ENCODE peak calls at places on chromosome 13, in nine cellular contexts. One of them, this sample, is unnamed.

GRCh38 chr13:24505256-24505655 is 7.3 kb downstream of the PARP4 start:
- DNase-seq in substantia nigra: no peak
- DNase-seq in Peyer's patch: no peak
- DNase-seq in dorsolateral prefrontal cortex: no peak
- DNase-seq in HCT116: no peak
- DNase-seq in effector memory CD4-positive, alpha-beta T cell: no peak
- DNase-seq in lower lobe of right lung: no peak
- DNase-seq in endothelial cell of umbilical vein: peak
- DNase-seq in adrenal gland: no peak
- DNase-seq in this sample: no peak

GRCh38 chr13:73107459-73107858 is 48.7 kb downstream of the KLF5 start:
- DNase-seq in substantia nigra: no peak
- DNase-seq in Peyer's patch: no peak
- DNase-seq in dorsolateral prefrontal cortex: no peak
- DNase-seq in HCT116: no peak
- DNase-seq in effector memory CD4-positive, alpha-beta T cell: no peak
- DNase-seq in lower lobe of right lung: no peak
- DNase-seq in endothelial cell of umbilical vein: no peak
- DNase-seq in adrenal gland: no peak
- DNase-seq in this sample: no peak

GRCh38 chr13:37868691-37869505 is 674 bp downstream of the TRPC4 start:
- DNase-seq in substantia nigra: no peak
- DNase-seq in Peyer's patch: no peak
- DNase-seq in dorsolateral prefrontal cortex: no peak
- DNase-seq in HCT116: no peak
- DNase-seq in effector memory CD4-positive, alpha-beta T cell: no peak
- DNase-seq in lower lobe of right lung: no peak
- DNase-seq in endothelial cell of umbilical vein: peak
- DNase-seq in adrenal gland: no peak
- DNase-seq in this sample: no peak

GRCh38 chr13:94178625-94179244 is 300.7 kb downstream of the DCT start:
- DNase-seq in substantia nigra: no peak
- DNase-seq in Peyer's patch: no peak
- DNase-seq in dorsolateral prefrontal cortex: no peak
- DNase-seq in HCT116: no peak
- DNase-seq in effector memory CD4-positive, alpha-beta T cell: no peak
- DNase-seq in lower lobe of right lung: no peak
- DNase-seq in endothelial cell of umbilical vein: no peak
- DNase-seq in adrenal gland: no peak
- DNase-seq in this sample: no peak

GRCh38 chr13:99256709-99257108 is 1.5 kb downstream of the GPR18 start:
- DNase-seq in substantia nigra: no peak
- DNase-seq in Peyer's patch: no peak
- DNase-seq in dorsolateral prefrontal cortex: no peak
- DNase-seq in HCT116: no peak
- DNase-seq in effector memory CD4-positive, alpha-beta T cell: no peak
- DNase-seq in lower lobe of right lung: no peak
- DNase-seq in endothelial cell of umbilical vein: no peak
- DNase-seq in adrenal gland: no peak
- DNase-seq in this sample: no peak

GRCh38 chr13:57624565-57625435 is 6.7 kb upstream of the PCDH17 start:
- DNase-seq in substantia nigra: no peak
- DNase-seq in Peyer's patch: no peak
- DNase-seq in dorsolateral prefrontal cortex: no peak
- DNase-seq in HCT116: no peak
- DNase-seq in effector memory CD4-positive, alpha-beta T cell: no peak
- DNase-seq in lower lobe of right lung: no peak
- DNase-seq in endothelial cell of umbilical vein: peak
- DNase-seq in adrenal gland: peak
- DNase-seq in this sample: no peak

GRCh38 chr13:41931337-41931736 is 29.6 kb downstream of the VWA8 start:
- DNase-seq in substantia nigra: no peak
- DNase-seq in Peyer's patch: no peak
- DNase-seq in dorsolateral prefrontal cortex: no peak
- DNase-seq in HCT116: no peak
- DNase-seq in effector memory CD4-positive, alpha-beta T cell: no peak
- DNase-seq in lower lobe of right lung: no peak
- DNase-seq in endothelial cell of umbilical vein: no peak
- DNase-seq in adrenal gland: no peak
- DNase-seq in this sample: no peak

GRCh38 chr13:30791354-30791921 is 56.1 kb downstream of the ALOX5AP start:
- DNase-seq in substantia nigra: no peak
- DNase-seq in Peyer's patch: no peak
- DNase-seq in dorsolateral prefrontal cortex: no peak
- DNase-seq in HCT116: no peak
- DNase-seq in effector memory CD4-positive, alpha-beta T cell: no peak
- DNase-seq in lower lobe of right lung: no peak
- DNase-seq in endothelial cell of umbilical vein: no peak
- DNase-seq in adrenal gland: no peak
- DNase-seq in this sample: no peak

GRCh38 chr13:91072511-91072910 is 275.0 kb upstream of the MIR17HG start:
- DNase-seq in substantia nigra: no peak
- DNase-seq in Peyer's patch: no peak
- DNase-seq in dorsolateral prefrontal cortex: no peak
- DNase-seq in HCT116: no peak
- DNase-seq in effector memory CD4-positive, alpha-beta T cell: no peak
- DNase-seq in lower lobe of right lung: no peak
- DNase-seq in endothelial cell of umbilical vein: no peak
- DNase-seq in adrenal gland: no peak
- DNase-seq in this sample: no peak

GRCh38 chr13:32047796-32048195 is 16.2 kb downstream of the FRY start:
- DNase-seq in substantia nigra: no peak
- DNase-seq in Peyer's patch: no peak
- DNase-seq in dorsolateral prefrontal cortex: no peak
- DNase-seq in HCT116: no peak
- DNase-seq in effector memory CD4-positive, alpha-beta T cell: no peak
- DNase-seq in lower lobe of right lung: no peak
- DNase-seq in endothelial cell of umbilical vein: no peak
- DNase-seq in adrenal gland: no peak
- DNase-seq in this sample: no peak
- H3K27ac ChIP-seq in substantia nigra: no peak
- H3K27ac ChIP-seq in Peyer's patch: no peak
- H3K27ac ChIP-seq in dorsolateral prefrontal cortex: no peak
- H3K27ac ChIP-seq in HCT116: no peak
- H3K27ac ChIP-seq in effector memory CD4-positive, alpha-beta T cell: no peak
- H3K27ac ChIP-seq in lower lobe of right lung: no peak
- H3K27ac ChIP-seq in endothelial cell of umbilical vein: no peak
- H3K27ac ChIP-seq in adrenal gland: no peak
- H3K27ac ChIP-seq in this sample: no peak

DNA sequence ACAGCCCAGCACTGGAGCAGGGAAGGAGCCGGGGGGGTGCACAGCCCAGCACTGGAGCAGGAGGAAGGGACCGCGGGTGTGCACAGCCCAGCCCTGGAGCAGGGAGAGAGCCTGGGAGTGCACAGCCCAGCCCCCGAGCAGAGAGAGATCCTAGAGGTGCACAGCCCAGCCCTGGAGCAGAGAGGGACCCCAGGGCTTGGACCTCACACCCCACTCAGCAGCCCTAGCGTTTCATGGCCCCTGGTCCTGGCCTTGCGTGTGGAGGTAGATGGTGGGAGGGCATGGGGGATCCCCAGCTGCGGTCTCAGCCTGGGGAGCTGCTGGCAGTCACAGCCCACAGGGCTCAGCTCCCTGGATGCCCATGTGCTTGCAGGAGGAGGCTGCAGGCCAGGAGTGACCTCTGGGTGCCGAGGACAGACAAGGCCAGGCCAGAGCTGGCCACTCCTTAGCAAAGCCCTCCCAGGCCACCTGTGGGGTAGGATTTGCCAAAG is 25.1 kb downstream of the GAS6 start:
- DNase-seq in substantia nigra: no peak
- DNase-seq in Peyer's patch: peak
- DNase-seq in dorsolateral prefrontal cortex: no peak
- DNase-seq in HCT116: no peak
- DNase-seq in effector memory CD4-positive, alpha-beta T cell: no peak
- DNase-seq in lower lobe of right lung: peak
- DNase-seq in endothelial cell of umbilical vein: no peak
- DNase-seq in adrenal gland: no peak
- DNase-seq in this sample: no peak
- H3K27ac ChIP-seq in substantia nigra: peak
- H3K27ac ChIP-seq in Peyer's patch: no peak
- H3K27ac ChIP-seq in dorsolateral prefrontal cortex: no peak
- H3K27ac ChIP-seq in HCT116: peak
- H3K27ac ChIP-seq in effector memory CD4-positive, alpha-beta T cell: no peak
- H3K27ac ChIP-seq in lower lobe of right lung: no peak
- H3K27ac ChIP-seq in endothelial cell of umbilical vein: no peak
- H3K27ac ChIP-seq in adrenal gland: no peak
- H3K27ac ChIP-seq in this sample: no peak

GRCh38 chr13:43514326-43514725 is 272.4 kb downstream of the ENOX1 start:
- DNase-seq in substantia nigra: no peak
- DNase-seq in Peyer's patch: no peak
- DNase-seq in dorsolateral prefrontal cortex: no peak
- DNase-seq in HCT116: no peak
- DNase-seq in effector memory CD4-positive, alpha-beta T cell: no peak
- DNase-seq in lower lobe of right lung: no peak
- DNase-seq in endothelial cell of umbilical vein: no peak
- DNase-seq in adrenal gland: no peak
- DNase-seq in this sample: no peak
- H3K27ac ChIP-seq in substantia nigra: no peak
- H3K27ac ChIP-seq in Peyer's patch: no peak
- H3K27ac ChIP-seq in dorsolateral prefrontal cortex: no peak
- H3K27ac ChIP-seq in HCT116: no peak
- H3K27ac ChIP-seq in effector memory CD4-positive, alpha-beta T cell: no peak
- H3K27ac ChIP-seq in lower lobe of right lung: no peak
- H3K27ac ChIP-seq in endothelial cell of umbilical vein: no peak
- H3K27ac ChIP-seq in adrenal gland: no peak
- H3K27ac ChIP-seq in this sample: no peak

GRCh38 chr13:75705908-75706307 is 69.8 kb downstream of the LMO7 start:
- DNase-seq in substantia nigra: no peak
- DNase-seq in Peyer's patch: no peak
- DNase-seq in dorsolateral prefrontal cortex: no peak
- DNase-seq in HCT116: no peak
- DNase-seq in effector memory CD4-positive, alpha-beta T cell: no peak
- DNase-seq in lower lobe of right lung: no peak
- DNase-seq in endothelial cell of umbilical vein: no peak
- DNase-seq in adrenal gland: no peak
- DNase-seq in this sample: no peak

GRCh38 chr13:75704194-75704941 is 68.2 kb downstream of the LMO7 start:
- DNase-seq in substantia nigra: no peak
- DNase-seq in Peyer's patch: no peak
- DNase-seq in dorsolateral prefrontal cortex: no peak
- DNase-seq in HCT116: no peak
- DNase-seq in effector memory CD4-positive, alpha-beta T cell: no peak
- DNase-seq in lower lobe of right lung: no peak
- DNase-seq in endothelial cell of umbilical vein: peak
- DNase-seq in adrenal gland: no peak
- DNase-seq in this sample: no peak

GRCh38 chr13:75703768-75704167 is 67.6 kb downstream of the LMO7 start:
- DNase-seq in substantia nigra: no peak
- DNase-seq in Peyer's patch: no peak
- DNase-seq in dorsolateral prefrontal cortex: no peak
- DNase-seq in HCT116: no peak
- DNase-seq in effector memory CD4-positive, alpha-beta T cell: no peak
- DNase-seq in lower lobe of right lung: no peak
- DNase-seq in endothelial cell of umbilical vein: no peak
- DNase-seq in adrenal gland: no peak
- DNase-seq in this sample: no peak

GRCh38 chr13:75704942-75705320 is 68.8 kb downstream of the LMO7 start:
- DNase-seq in substantia nigra: no peak
- DNase-seq in Peyer's patch: peak
- DNase-seq in dorsolateral prefrontal cortex: no peak
- DNase-seq in HCT116: peak
- DNase-seq in effector memory CD4-positive, alpha-beta T cell: no peak
- DNase-seq in lower lobe of right lung: peak
- DNase-seq in endothelial cell of umbilical vein: no peak
- DNase-seq in adrenal gland: no peak
- DNase-seq in this sample: no peak

DNA sequence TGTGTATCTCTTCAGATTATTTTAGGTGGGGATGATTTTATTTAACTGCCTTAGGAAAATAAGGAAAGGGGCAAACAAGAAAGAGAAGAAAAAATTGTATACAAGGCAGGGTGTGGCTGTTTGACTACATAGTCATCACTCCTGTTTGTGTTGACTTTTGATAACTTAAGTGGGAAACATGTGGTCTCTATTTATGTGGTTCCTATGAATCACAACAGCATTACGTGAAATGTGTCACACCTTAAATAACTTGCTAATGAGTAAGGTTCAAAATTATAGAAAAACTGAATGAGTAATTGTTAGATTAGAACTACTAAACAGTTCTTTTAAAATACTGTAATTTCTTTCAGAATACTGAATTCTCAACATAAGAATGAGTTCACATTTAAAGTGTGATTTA is 69.3 kb downstream of the LMO7 start:
- DNase-seq in substantia nigra: no peak
- DNase-seq in Peyer's patch: no peak
- DNase-seq in dorsolateral prefrontal cortex: no peak
- DNase-seq in HCT116: peak
- DNase-seq in effector memory CD4-positive, alpha-beta T cell: no peak
- DNase-seq in lower lobe of right lung: no peak
- DNase-seq in endothelial cell of umbilical vein: peak
- DNase-seq in adrenal gland: no peak
- DNase-seq in this sample: no peak
- H3K27ac ChIP-seq in substantia nigra: no peak
- H3K27ac ChIP-seq in Peyer's patch: no peak
- H3K27ac ChIP-seq in dorsolateral prefrontal cortex: no peak
- H3K27ac ChIP-seq in HCT116: peak
- H3K27ac ChIP-seq in effector memory CD4-positive, alpha-beta T cell: no peak
- H3K27ac ChIP-seq in lower lobe of right lung: peak
- H3K27ac ChIP-seq in endothelial cell of umbilical vein: peak
- H3K27ac ChIP-seq in adrenal gland: no peak
- H3K27ac ChIP-seq in this sample: no peak

This sample was measured in SK-N-MC.